ENCODE peak calls at places on chromosome 19, in four cellular contexts. F is dorsolateral prefrontal cortex, U is pancreas, C is DND-41. P is an unnamed sample.

GRCh38 chr19:15107056-15108010 is at the start of gene SYDE1:
- DNase-seq in U (peak; percentile 34), C (peak; percentile 26), F (no peak), P (peak; percentile 42)

GRCh38 chr19:55603581-55604292 is 1.7 kb upstream of the ZNF865 start:
- DNase-seq in C (no peak), U (no peak), F (no peak), P (no peak)

GRCh38 chr19:56133858-56134654 is 7.0 kb upstream of the ZNF444 start:
- DNase-seq in U (no peak), C (no peak), F (no peak), P (no peak)

GRCh38 chr19:44747739-44748425 is 626 bp upstream of the BCL3 start:
- DNase-seq in U (peak; percentile 72), F (no peak), C (peak; percentile 6), P (peak; percentile 66)

GRCh38 chr19:16548956-16549355 is 6.7 kb upstream of the CHERP start:
- DNase-seq in U (no peak), C (no peak), F (no peak), P (no peak)

GRCh38 chr19:44908074-44908835 is 2.7 kb downstream of the APOE start:
- DNase-seq in C (no peak), U (no peak), F (no peak), P (no peak)

GRCh38 chr19:17333611-17334413 is 843 bp downstream of the ANO8 start:
- DNase-seq in U (no peak), F (no peak), C (peak; percentile 85), P (peak; percentile 81)

GRCh38 chr19:48819366-48819816 is 8.6 kb upstream of the BCAT2 start:
- DNase-seq in U (peak; percentile 97), F (no peak), C (no peak), P (peak; percentile 83)

GRCh38 chr19:15400521-15401396 is 18.0 kb downstream of the AKAP8L start:
- DNase-seq in F (peak; percentile 54), U (no peak), C (no peak), P (no peak)

GRCh38 chr19:4360641-4361151 is 17.3 kb downstream of the MPND start:
- DNase-seq in F (peak; percentile 48), U (peak; percentile 8), C (no peak), P (no peak)

GRCh38 chr19:4363571-4364304 is 20.4 kb downstream of the MPND start:
- DNase-seq in F (no peak), U (no peak), C (no peak), P (no peak)

GRCh38 chr19:4362038-4362828 is 18.9 kb downstream of the MPND start:
- DNase-seq in C (no peak), U (no peak), F (peak; percentile 42), P (no peak)

GRCh38 chr19:4361152-4362037 is 18.0 kb downstream of the MPND start:
- DNase-seq in U (peak; percentile 12), C (no peak), F (peak; percentile 57), P (no peak)

GRCh38 chr19:4362871-4363545 is 19.6 kb downstream of the MPND start:
- DNase-seq in U (peak; percentile 4), F (no peak), C (peak; percentile 28), P (peak; percentile 29)
- TF ChIP-seq CTCF in U (no peak), F (no peak), C (peak; percentile 57), P (peak; percentile 36)

GRCh38 chr19:29663861-29664752 is 1.2 kb upstream of the PLEKHF1 start:
- DNase-seq in U (no peak), F (no peak), C (no peak), P (no peak)
- TF ChIP-seq CTCF in U (no peak), F (no peak), C (no peak), P (no peak)

GRCh38 chr19:11673608-11674041 is 65.1 kb downstream of the ZNF823 start:
- DNase-seq in F (peak; percentile 55), C (peak; percentile 36), U (peak; percentile 51), P (no peak)
- TF ChIP-seq CTCF in F (peak; percentile 71), C (peak; percentile 73), U (peak; percentile 59), P (no peak)

GRCh38 chr19:57279418-57280164 is 694 bp upstream of the ZNF460 start:
- DNase-seq in F (peak; percentile 93), U (peak; percentile 89), C (peak; percentile 91), P (peak; percentile 90)
- TF ChIP-seq CTCF in F (peak; percentile 40), U (no peak), C (peak; percentile 55), P (no peak)

GRCh38 chr19:1401138-1401888 is at the start of gene GAMT:
- DNase-seq in U (no peak), C (peak; percentile 76), F (no peak), P (no peak)
- TF ChIP-seq CTCF in U (peak; percentile 43), C (peak; percentile 60), F (peak; percentile 65), P (peak; percentile 25)